ENCODE peak calls at places on chromosomes 3 and 15, in six cellular contexts. J is nucleus accumbens; A is activated CD8-positive, alpha-beta memory T cell treated with anti-CD3 and anti-CD28 coated beads, Interleukin-2, amount 50 U/mL, for 4 hours; V is amygdala; L is activated T-cell treated with anti-CD3 and anti-CD28 coated beads for 1 hour; W is cardiac muscle cell. Z is an unnamed sample.

GRCh38 chr15:74308643-74308945 is 58.9 kb downstream of the CYP11A1 start:
- DNase-seq in V (no peak), W (no peak), J (no peak), A (no peak), L (no peak), Z (no peak)

GRCh38 chr3:45736707-45737106 is 47.5 kb downstream of the SACM1L start:
- DNase-seq in W (no peak), J (no peak), A (no peak), L (no peak), V (no peak), Z (no peak)

GRCh38 chr3:193620650-193621049 is 27.6 kb downstream of the OPA1 start:
- DNase-seq in W (peak; percentile 27), V (no peak), J (no peak), A (no peak), L (no peak), Z (peak; percentile 73)

GRCh38 chr3:125085166-125085565 is 29.4 kb upstream of the HEG1 start:
- DNase-seq in V (no peak), W (no peak), J (no peak), L (no peak), A (no peak), Z (no peak)

GRCh38 chr3:49120096-49120437 is 556 bp downstream of the USP19 start:
- DNase-seq in V (no peak), L (no peak), A (no peak), J (no peak), W (no peak), Z (peak; percentile 15)

GRCh38 chr15:59298255-59298856 is 74.3 kb downstream of the MYO1E start:
- DNase-seq in A (no peak), L (no peak), V (no peak), J (no peak), W (no peak), Z (no peak)

GRCh38 chr15:43292375-43293078 is 25.8 kb upstream of the TGM5 start:
- DNase-seq in V (no peak), W (no peak), L (no peak), J (no peak), A (no peak), Z (peak; percentile 25)

GRCh38 chr3:87901141-87901540 is 157.7 kb downstream of the CGGBP1 start:
- DNase-seq in J (no peak), W (no peak), A (no peak), V (no peak), L (no peak), Z (no peak)

GRCh38 chr15:68154923-68155559 is 50.1 kb downstream of the CALML4 start:
- DNase-seq in J (no peak), L (no peak), V (peak; percentile 0), W (peak; percentile 82), A (no peak), Z (peak; percentile 86)

GRCh38 chr15:83833569-83833968 is 179.6 kb downstream of the ADAMTSL3 start:
- DNase-seq in J (no peak), W (no peak), A (no peak), V (no peak), L (no peak), Z (no peak)

GRCh38 chr15:95994418-95994817 is 336.1 kb upstream of the NR2F2 start:
- DNase-seq in V (no peak), L (no peak), W (peak; percentile 5), J (no peak), A (no peak), Z (peak; percentile 58)

GRCh38 chr15:52440414-52440813 is 88.3 kb downstream of the MYO5A start:
- DNase-seq in J (no peak), V (no peak), W (no peak), A (peak; percentile 24), L (no peak), Z (no peak)

GRCh38 chr3:99537416-99537815 is 101.0 kb upstream of the COL8A1 start:
- DNase-seq in W (no peak), J (no peak), A (no peak), V (no peak), L (no peak), Z (no peak)

GRCh38 chr3:107942244-107942643 is 148.6 kb downstream of the CD47 start:
- DNase-seq in V (no peak), A (no peak), J (no peak), W (no peak), L (no peak), Z (no peak)

GRCh38 chr15:101535170-101535902 is 45.8 kb upstream of the PCSK6 start:
- DNase-seq in A (no peak), J (no peak), L (no peak), W (no peak), V (no peak), Z (no peak)

GRCh38 chr3:56813656-56813965 is 11.9 kb upstream of the ARHGEF3 start:
- DNase-seq in W (no peak), V (no peak), J (no peak), L (no peak), A (no peak), Z (no peak)

GRCh38 chr3:102083971-102084370 is 234.7 kb downstream of the NFKBIZ start:
- DNase-seq in W (peak; percentile 56), J (no peak), A (no peak), L (no peak), V (no peak), Z (peak; percentile 53)

GRCh38 chr15:31308185-31308639 is 18.4 kb upstream of the KLF13 start:
- DNase-seq in L (no peak), V (no peak), J (no peak), W (no peak), A (no peak), Z (no peak)

GRCh38 chr15:72758195-72758594 is 25.4 kb downstream of the ADPGK start:
- DNase-seq in V (no peak), L (no peak), W (peak; percentile 93), J (no peak), A (no peak), Z (peak; percentile 87)

GRCh38 chr3:59573911-59574310 is 524.1 kb upstream of the CFAP20DC start:
- DNase-seq in A (no peak), L (no peak), W (peak; percentile 86), V (peak; percentile 44), J (peak; percentile 43), Z (peak; percentile 71)

GRCh38 chr15:57752426-57752825 is 45.9 kb downstream of the POLR2M start:
- DNase-seq in L (no peak), J (no peak), W (peak; percentile 59), V (no peak), A (no peak), Z (peak; percentile 52)

GRCh38 chr15:43903864-43904290 is 77.1 kb downstream of the WDR76 start:
- DNase-seq in L (peak; percentile 24), V (peak; percentile 41), A (peak; percentile 45), W (peak; percentile 75), J (peak; percentile 13), Z (peak; percentile 73)

GRCh38 chr3:128484404-128485282 is 8.4 kb downstream of the GATA2 start:
- DNase-seq in A (no peak), V (no peak), L (no peak), W (no peak), J (no peak), Z (no peak)

GRCh38 chr15:36612063-36612788 is 32.8 kb downstream of the CDIN1 start:
- DNase-seq in W (peak; percentile 56), L (no peak), A (no peak), J (no peak), V (no peak), Z (peak; percentile 78)

GRCh38 chr3:16378920-16379319 is 113.9 kb downstream of the OXNAD1 start:
- DNase-seq in J (no peak), A (no peak), L (no peak), W (no peak), V (no peak), Z (peak; percentile 47)

Z was measured in choroid plexus epithelial cell.